ENCODE peak calls at places on chromosomes 2 and 18, in five cellular contexts. K is fibroblast of the conjunctiva; Y is neural progenitor cell; Z is activated T-helper 1 cell treated with anti-CD3 and anti-CD28 coated beads, Interleukin-2, amount 50 U/mL, for 16 hours; E is H1. U is an unnamed sample.

GRCh38 chr2:26088038-26088643 is 54.3 kb downstream of the RAB10 start:
- DNase-seq in K (peak; percentile 6), Y (peak; percentile 47), Z (no peak), E (no peak), U (peak; percentile 41)

GRCh38 chr2:172826522-172826921 is 90.9 kb downstream of the RAPGEF4 start:
- DNase-seq in E (no peak), Z (no peak), K (no peak), Y (no peak), U (peak; percentile 26)

GRCh38 chr2:42128731-42129486 is 40.2 kb upstream of the EML4 start:
- DNase-seq in Y (no peak), E (no peak), Z (no peak), K (no peak), U (peak; percentile 93)

GRCh38 chr2:188291617-188292445 is at the start of gene GULP1:
- DNase-seq in K (peak; percentile 43), Y (peak; percentile 95), E (peak; percentile 84), Z (no peak), U (peak; percentile 82)

GRCh38 chr18:40692871-40693270 is 1262.2 kb upstream of the PIK3C3 start:
- DNase-seq in Y (no peak), E (no peak), K (no peak), Z (no peak), U (no peak)

GRCh38 chr2:156955701-156956100 is 301.8 kb upstream of the GALNT5 start:
- DNase-seq in E (no peak), Y (no peak), K (no peak), Z (no peak), U (no peak)

GRCh38 chr2:223008162-223008561 is 43.8 kb upstream of the KCNE4 start:
- DNase-seq in Y (no peak), Z (no peak), K (no peak), E (no peak), U (peak; percentile 85)

GRCh38 chr2:10269711-10270610 is 32.7 kb upstream of the HPCAL1 start:
- DNase-seq in K (no peak), E (no peak), Y (no peak), Z (no peak), U (no peak)

U was measured in EH.